ENCODE peak calls at places on chromosomes 11 and 22, in eight cellular contexts. One of them, this sample, is unnamed.

GRCh38 chr11:115939726-115940421 is 435.7 kb upstream of the CADM1 start:
- DNase-seq in transverse colon: peak; percentile 38
- DNase-seq in cardiac fibroblast: no peak
- DNase-seq in OCI-LY7: peak; percentile 83
- DNase-seq in nephron progenitor cell: no peak
- DNase-seq in psoas muscle: no peak
- DNase-seq in HFFc6: no peak
- DNase-seq in astrocyte of the spinal cord: no peak
- DNase-seq in this sample: peak; percentile 41

GRCh38 chr11:111388842-111389241 is 9.8 kb upstream of the POU2AF1 start:
- DNase-seq in nephron progenitor cell: no peak
- DNase-seq in transverse colon: peak; percentile 37
- DNase-seq in psoas muscle: no peak
- DNase-seq in HFFc6: no peak
- DNase-seq in cardiac fibroblast: no peak
- DNase-seq in astrocyte of the spinal cord: no peak
- DNase-seq in OCI-LY7: peak; percentile 57
- DNase-seq in this sample: no peak

GRCh38 chr11:25272214-25272613 is 775.4 kb downstream of the LUZP2 start:
- DNase-seq in cardiac fibroblast: no peak
- DNase-seq in HFFc6: no peak
- DNase-seq in nephron progenitor cell: no peak
- DNase-seq in psoas muscle: no peak
- DNase-seq in transverse colon: no peak
- DNase-seq in OCI-LY7: no peak
- DNase-seq in astrocyte of the spinal cord: no peak
- DNase-seq in this sample: no peak

GRCh38 chr11:45921561-45922424 is 663 bp upstream of the LARGE2 start:
- DNase-seq in HFFc6: no peak
- DNase-seq in psoas muscle: peak; percentile 47
- DNase-seq in OCI-LY7: peak; percentile 35
- DNase-seq in astrocyte of the spinal cord: no peak
- DNase-seq in cardiac fibroblast: no peak
- DNase-seq in nephron progenitor cell: peak; percentile 68
- DNase-seq in transverse colon: peak; percentile 53
- DNase-seq in this sample: no peak

GRCh38 chr11:33897761-33898403 is 6.0 kb upstream of the LMO2 start:
- DNase-seq in nephron progenitor cell: no peak
- DNase-seq in astrocyte of the spinal cord: no peak
- DNase-seq in HFFc6: no peak
- DNase-seq in cardiac fibroblast: no peak
- DNase-seq in transverse colon: no peak
- DNase-seq in OCI-LY7: no peak
- DNase-seq in psoas muscle: no peak
- DNase-seq in this sample: no peak

GRCh38 chr11:1866226-1866625 is 13.3 kb downstream of the LSP1 start:
- DNase-seq in transverse colon: no peak
- DNase-seq in HFFc6: no peak
- DNase-seq in OCI-LY7: no peak
- DNase-seq in cardiac fibroblast: no peak
- DNase-seq in psoas muscle: peak; percentile 45
- DNase-seq in nephron progenitor cell: no peak
- DNase-seq in astrocyte of the spinal cord: no peak
- DNase-seq in this sample: no peak

GRCh38 chr11:10459029-10459970 is 4.2 kb downstream of the AMPD3 start:
- DNase-seq in HFFc6: no peak
- DNase-seq in astrocyte of the spinal cord: no peak
- DNase-seq in OCI-LY7: peak; percentile 83
- DNase-seq in nephron progenitor cell: no peak
- DNase-seq in psoas muscle: no peak
- DNase-seq in cardiac fibroblast: no peak
- DNase-seq in transverse colon: no peak
- DNase-seq in this sample: no peak

GRCh38 chr11:76466666-76467065 is 21.8 kb downstream of the EMSY start:
- DNase-seq in HFFc6: no peak
- DNase-seq in cardiac fibroblast: no peak
- DNase-seq in OCI-LY7: no peak
- DNase-seq in astrocyte of the spinal cord: no peak
- DNase-seq in psoas muscle: no peak
- DNase-seq in transverse colon: no peak
- DNase-seq in nephron progenitor cell: no peak
- DNase-seq in this sample: no peak

GRCh38 chr22:27310966-27311665 is 490.4 kb downstream of the MN1 start:
- DNase-seq in OCI-LY7: no peak
- DNase-seq in cardiac fibroblast: no peak
- DNase-seq in astrocyte of the spinal cord: no peak
- DNase-seq in transverse colon: no peak
- DNase-seq in psoas muscle: no peak
- DNase-seq in nephron progenitor cell: peak; percentile 49
- DNase-seq in HFFc6: no peak
- DNase-seq in this sample: peak; percentile 29

GRCh38 chr11:73838443-73839122 is 38.1 kb downstream of the COA4 start:
- DNase-seq in transverse colon: no peak
- DNase-seq in nephron progenitor cell: no peak
- DNase-seq in OCI-LY7: no peak
- DNase-seq in HFFc6: no peak
- DNase-seq in astrocyte of the spinal cord: peak; percentile 72
- DNase-seq in cardiac fibroblast: peak; percentile 53
- DNase-seq in psoas muscle: no peak
- DNase-seq in this sample: no peak

GRCh38 chr11:58730507-58731089 is 1.1 kb downstream of the GLYAT start:
- DNase-seq in cardiac fibroblast: no peak
- DNase-seq in psoas muscle: no peak
- DNase-seq in nephron progenitor cell: no peak
- DNase-seq in OCI-LY7: no peak
- DNase-seq in astrocyte of the spinal cord: no peak
- DNase-seq in HFFc6: peak; percentile 25
- DNase-seq in transverse colon: no peak
- DNase-seq in this sample: no peak

GRCh38 chr11:90884181-90884580 is 661.3 kb upstream of the CHORDC1 start:
- DNase-seq in cardiac fibroblast: no peak
- DNase-seq in OCI-LY7: no peak
- DNase-seq in psoas muscle: no peak
- DNase-seq in transverse colon: no peak
- DNase-seq in HFFc6: no peak
- DNase-seq in astrocyte of the spinal cord: no peak
- DNase-seq in nephron progenitor cell: no peak
- DNase-seq in this sample: no peak

GRCh38 chr11:107858217-107859070 is at the start of gene SLC35F2:
- DNase-seq in HFFc6: peak; percentile 30
- DNase-seq in cardiac fibroblast: peak; percentile 55
- DNase-seq in OCI-LY7: peak; percentile 91
- DNase-seq in transverse colon: peak; percentile 85
- DNase-seq in psoas muscle: peak; percentile 67
- DNase-seq in nephron progenitor cell: peak; percentile 79
- DNase-seq in astrocyte of the spinal cord: peak; percentile 61
- DNase-seq in this sample: peak; percentile 74

DNA sequence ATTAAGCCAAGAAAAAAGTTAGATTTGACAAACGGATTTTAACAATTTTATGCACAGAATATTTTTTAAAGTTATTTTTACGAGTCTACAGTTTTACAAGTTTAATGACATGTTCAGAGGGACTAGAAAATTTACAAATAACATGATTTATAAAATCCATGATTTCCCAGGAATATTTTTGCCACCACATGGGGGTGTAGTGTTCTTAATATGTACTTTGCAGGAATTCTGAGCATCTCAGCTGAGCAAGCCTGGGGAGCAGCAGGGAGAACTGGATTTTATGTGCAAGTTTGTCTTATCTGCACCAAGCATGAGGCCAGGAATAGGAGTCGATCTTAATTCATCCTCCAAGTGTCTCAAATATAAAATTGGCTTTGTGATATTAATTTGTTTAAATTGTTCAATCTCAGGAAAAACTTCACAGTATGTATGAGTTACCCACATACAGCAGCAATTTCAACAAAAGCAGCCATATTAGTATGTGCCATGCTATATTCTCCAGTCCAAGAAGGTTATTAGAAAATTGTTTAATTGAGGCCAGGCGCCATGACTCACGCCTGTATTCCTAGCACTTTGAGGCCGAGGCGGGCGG is 826.3 kb downstream of the DLG2 start:
- DNase-seq in nephron progenitor cell: no peak
- DNase-seq in OCI-LY7: no peak
- DNase-seq in transverse colon: no peak
- DNase-seq in astrocyte of the spinal cord: peak; percentile 51
- DNase-seq in psoas muscle: no peak
- DNase-seq in HFFc6: peak; percentile 19
- DNase-seq in cardiac fibroblast: peak; percentile 2
- DNase-seq in this sample: no peak
- TF ChIP-seq CTCF in nephron progenitor cell: peak; percentile 38
- TF ChIP-seq CTCF in OCI-LY7: peak; percentile 39
- TF ChIP-seq CTCF in transverse colon: peak; percentile 7
- TF ChIP-seq CTCF in astrocyte of the spinal cord: peak; percentile 28
- TF ChIP-seq CTCF in psoas muscle: no peak
- TF ChIP-seq CTCF in HFFc6: peak; percentile 73
- TF ChIP-seq CTCF in cardiac fibroblast: peak; percentile 36
- TF ChIP-seq CTCF in this sample: peak; percentile 47

GRCh38 chr11:124442442-124442841 is 3.1 kb downstream of the OR8B8 start:
- DNase-seq in HFFc6: no peak
- DNase-seq in nephron progenitor cell: no peak
- DNase-seq in psoas muscle: no peak
- DNase-seq in transverse colon: no peak
- DNase-seq in cardiac fibroblast: peak; percentile 37
- DNase-seq in OCI-LY7: no peak
- DNase-seq in astrocyte of the spinal cord: no peak
- DNase-seq in this sample: no peak
- TF ChIP-seq CTCF in HFFc6: no peak
- TF ChIP-seq CTCF in nephron progenitor cell: no peak
- TF ChIP-seq CTCF in psoas muscle: no peak
- TF ChIP-seq CTCF in transverse colon: no peak
- TF ChIP-seq CTCF in cardiac fibroblast: peak; percentile 2
- TF ChIP-seq CTCF in OCI-LY7: no peak
- TF ChIP-seq CTCF in astrocyte of the spinal cord: no peak
- TF ChIP-seq CTCF in this sample: no peak

DNA sequence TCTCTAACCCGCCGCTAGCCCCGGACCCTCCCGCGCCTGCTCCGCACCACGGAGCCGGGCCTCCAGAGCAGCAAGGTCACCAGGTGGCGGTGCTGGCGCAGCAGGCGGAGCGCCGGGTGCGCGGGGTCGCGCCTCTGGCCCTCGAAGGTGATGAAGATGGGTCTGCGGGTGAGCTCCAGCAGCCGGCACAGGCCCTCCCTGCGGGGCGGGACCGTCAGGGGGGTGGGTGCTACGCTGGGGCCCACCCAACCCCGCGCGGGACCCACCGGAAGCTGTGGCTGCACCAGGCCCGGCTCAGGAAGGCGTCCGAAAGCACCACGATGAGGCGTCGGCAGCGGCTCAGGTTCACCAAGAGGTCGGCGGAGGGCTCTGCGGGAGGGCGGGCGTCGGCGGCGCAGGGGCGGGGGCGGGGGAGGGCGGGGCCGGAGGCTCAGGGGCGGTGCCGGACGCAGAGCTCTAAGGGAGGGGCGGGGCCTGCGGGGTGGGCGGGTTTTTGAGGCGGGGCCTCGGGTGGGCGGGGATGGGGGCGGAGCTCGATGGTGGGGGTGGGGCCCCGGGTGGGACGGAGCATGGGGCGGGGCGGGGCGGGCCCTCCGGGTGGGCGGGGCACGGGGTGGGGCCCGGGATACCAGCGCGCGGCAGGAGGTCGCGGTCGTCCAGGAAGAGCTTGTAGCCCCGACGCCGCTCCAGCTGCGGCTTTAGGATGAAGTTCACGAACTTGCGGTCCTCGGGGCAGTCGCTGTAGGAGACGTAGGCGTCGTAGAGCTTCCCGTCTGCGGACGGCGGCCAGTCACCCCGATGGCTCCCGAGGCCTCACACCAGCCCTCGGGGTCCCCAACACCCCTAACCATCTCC is 7.8 kb downstream of the SIGIRR start:
- DNase-seq in OCI-LY7: peak; percentile 94
- DNase-seq in nephron progenitor cell: peak; percentile 79
- DNase-seq in cardiac fibroblast: peak; percentile 89
- DNase-seq in HFFc6: peak; percentile 41
- DNase-seq in astrocyte of the spinal cord: peak; percentile 74
- DNase-seq in transverse colon: peak; percentile 89
- DNase-seq in psoas muscle: peak; percentile 92
- DNase-seq in this sample: peak; percentile 72
- TF ChIP-seq CTCF in OCI-LY7: peak; percentile 62
- TF ChIP-seq CTCF in nephron progenitor cell: no peak
- TF ChIP-seq CTCF in cardiac fibroblast: no peak
- TF ChIP-seq CTCF in HFFc6: peak; percentile 31
- TF ChIP-seq CTCF in astrocyte of the spinal cord: no peak
- TF ChIP-seq CTCF in transverse colon: no peak
- TF ChIP-seq CTCF in psoas muscle: peak; percentile 15
- TF ChIP-seq CTCF in this sample: no peak

GRCh38 chr11:11659567-11660341 is 37.9 kb upstream of the GALNT18 start:
- DNase-seq in nephron progenitor cell: no peak
- DNase-seq in cardiac fibroblast: no peak
- DNase-seq in astrocyte of the spinal cord: no peak
- DNase-seq in HFFc6: no peak
- DNase-seq in transverse colon: no peak
- DNase-seq in OCI-LY7: peak; percentile 2
- DNase-seq in psoas muscle: no peak
- DNase-seq in this sample: peak; percentile 37
- TF ChIP-seq CTCF in nephron progenitor cell: peak; percentile 16
- TF ChIP-seq CTCF in cardiac fibroblast: no peak
- TF ChIP-seq CTCF in astrocyte of the spinal cord: peak; percentile 17
- TF ChIP-seq CTCF in HFFc6: peak; percentile 31
- TF ChIP-seq CTCF in transverse colon: no peak
- TF ChIP-seq CTCF in OCI-LY7: peak; percentile 54
- TF ChIP-seq CTCF in psoas muscle: no peak
- TF ChIP-seq CTCF in this sample: peak; percentile 34

GRCh38 chr11:62273284-62273683 is 3.3 kb downstream of the SCGB2A2 start:
- DNase-seq in HFFc6: no peak
- DNase-seq in cardiac fibroblast: no peak
- DNase-seq in transverse colon: no peak
- DNase-seq in psoas muscle: no peak
- DNase-seq in nephron progenitor cell: no peak
- DNase-seq in OCI-LY7: no peak
- DNase-seq in astrocyte of the spinal cord: no peak
- DNase-seq in this sample: no peak

GRCh38 chr11:62269654-62270278 is at the start of gene SCGB2A2:
- DNase-seq in psoas muscle: no peak
- DNase-seq in HFFc6: no peak
- DNase-seq in OCI-LY7: no peak
- DNase-seq in cardiac fibroblast: no peak
- DNase-seq in astrocyte of the spinal cord: no peak
- DNase-seq in transverse colon: no peak
- DNase-seq in nephron progenitor cell: no peak
- DNase-seq in this sample: no peak

GRCh38 chr11:62273789-62274275 is 3.9 kb downstream of the SCGB2A2 start:
- DNase-seq in transverse colon: no peak
- DNase-seq in psoas muscle: no peak
- DNase-seq in cardiac fibroblast: no peak
- DNase-seq in HFFc6: no peak
- DNase-seq in nephron progenitor cell: no peak
- DNase-seq in OCI-LY7: no peak
- DNase-seq in astrocyte of the spinal cord: no peak
- DNase-seq in this sample: no peak
- TF ChIP-seq CTCF in transverse colon: no peak
- TF ChIP-seq CTCF in psoas muscle: no peak
- TF ChIP-seq CTCF in cardiac fibroblast: no peak
- TF ChIP-seq CTCF in HFFc6: no peak
- TF ChIP-seq CTCF in nephron progenitor cell: no peak
- TF ChIP-seq CTCF in OCI-LY7: no peak
- TF ChIP-seq CTCF in astrocyte of the spinal cord: no peak
- TF ChIP-seq CTCF in this sample: no peak

This sample was measured in glutamatergic neuron.